ENCODE peak calls at places on chromosomes 4 and X, in five cellular contexts. L is esophagus squamous epithelium; X is CD8-positive, alpha-beta memory T cell; H is naive thymus-derived CD4-positive, alpha-beta T cell; Y is activated CD8-positive, alpha-beta T cell treated with anti-CD3 and anti-CD28 coated beads, Interleukin-2, amount 10 ng/mL, durations not matched to agents 7 days and 5 days. V is an unnamed sample.

GRCh38 chr4:1217366-1217765 is 31.6 kb downstream of the CTBP1 start:
- DNase-seq in L (no peak), X (no peak), H (no peak), Y (no peak), V (no peak)

GRCh38 chr4:56311299-56311975 is 75.9 kb downstream of the AASDH start:
- DNase-seq in L (no peak), X (no peak), H (no peak), Y (no peak), V (no peak)

GRCh38 chrX:84205276-84205675 is 17.3 kb upstream of the RPS6KA6 start:
- DNase-seq in L (no peak), X (no peak), H (no peak), Y (no peak), V (no peak)

GRCh38 chr4:19309365-19309764 is 942.3 kb upstream of the SLIT2 start:
- DNase-seq in L (no peak), X (no peak), H (no peak), Y (no peak), V (no peak)

GRCh38 chr4:76539979-76540378 is 105.0 kb downstream of the SHROOM3 start:
- DNase-seq in L (no peak), X (no peak), H (no peak), Y (no peak), V (no peak)

GRCh38 chrX:45756562-45756961 is 555.9 kb upstream of the DIPK2B start:
- DNase-seq in L (no peak), X (no peak), H (no peak), Y (no peak), V (no peak)

GRCh38 chr4:26404597-26405323 is 83.9 kb downstream of the RBPJ start:
- DNase-seq in L (no peak), X (no peak), H (no peak), Y (no peak), V (no peak)

GRCh38 chr4:1903035-1903434 is 31.8 kb downstream of the NSD2 start:
- DNase-seq in L (no peak), X (no peak), H (no peak), Y (no peak), V (no peak)

GRCh38 chr4:185395255-185395955 is at the start of gene LRP2BP:
- DNase-seq in L (no peak), X (no peak), H (no peak), Y (no peak), V (no peak)